ENCODE peak calls at places on chromosome 7, in five cellular contexts. Q is CD8-positive, alpha-beta T cell; O is K562; K is aorta; B is pancreas. L is an unnamed sample. For H3K27me3, the result is how much of the 10 kb centered on the place peaks cover.

GRCh38 chr7:141073173-141073640 is 657 bp upstream of the TMEM178B start:
- ATAC-seq in O (peak), K (peak), Q (no peak), B (peak), L (peak)

GRCh38 chr7:70060298-70061068 is 462.2 kb downstream of the AUTS2 start:
- ATAC-seq in K (no peak), Q (no peak), O (no peak), B (no peak), L (no peak)

GRCh38 chr7:84112771-84113170 is 81.8 kb downstream of the SEMA3A start:
- ATAC-seq in B (peak), Q (no peak), O (no peak), K (peak), L (no peak)

GRCh38 chr7:70569335-70569819 is 562.6 kb upstream of the GALNT17 start:
- ATAC-seq in B (peak), O (peak), Q (no peak), K (no peak), L (no peak)

GRCh38 chr7:44046321-44047061 is 2.0 kb downstream of the DBNL start:
- ATAC-seq in K (peak), B (no peak), O (peak), Q (peak), L (no peak)

GRCh38 chr7:30920584-30921539 is 9.2 kb downstream of the AQP1 start:
- ATAC-seq in O (peak), Q (no peak), B (peak), K (peak), L (peak)

GRCh38 chr7:75624134-75624832 is 114.5 kb downstream of the HIP1 start:
- ATAC-seq in K (peak), O (peak), B (peak), Q (no peak), L (peak)

GRCh38 chr7:5425507-5426225 is 2.0 kb upstream of the TNRC18 start:
- ATAC-seq in B (peak), K (peak), Q (no peak), O (peak), L (peak)

GRCh38 chr7:112201421-112201820 is 4.8 kb downstream of the DOCK4 start:
- ATAC-seq in K (no peak), O (no peak), B (no peak), Q (no peak), L (no peak)

GRCh38 chr7:6579446-6579845 is 2.2 kb downstream of the ZDHHC4 start:
- ATAC-seq in B (no peak), Q (no peak), O (no peak), K (no peak), L (no peak)

GRCh38 chr7:90579181-90579688 is 16.9 kb upstream of the CDK14 start:
- ATAC-seq in O (peak), K (no peak), B (peak), Q (no peak), L (no peak)

GRCh38 chr7:22351329-22351692 is 5.6 kb downstream of the RAPGEF5 start:
- ATAC-seq in B (peak), K (no peak), O (no peak), Q (no peak), L (no peak)

GRCh38 chr7:47195641-47196040 is 386.3 kb downstream of the TNS3 start:
- ATAC-seq in Q (no peak), O (peak), K (no peak), B (no peak), L (no peak)

GRCh38 chr7:157018997-157019591 is 8.6 kb upstream of the MNX1 start:
- ATAC-seq in B (peak), K (no peak), O (no peak), Q (no peak), L (no peak)

GRCh38 chr7:157019718-157020451 is 9.4 kb upstream of the MNX1 start:
- ATAC-seq in O (no peak), B (no peak), Q (no peak), K (no peak), L (no peak)

GRCh38 chr7:157017639-157018327 is 7.3 kb upstream of the MNX1 start:
- ATAC-seq in Q (no peak), O (no peak), B (no peak), K (no peak), L (no peak)

GRCh38 chr7:157017149-157017548 is 6.7 kb upstream of the MNX1 start:
- ATAC-seq in B (no peak), O (no peak), K (no peak), Q (no peak), L (no peak)

GRCh38 chr7:157018328-157018996 is 8.0 kb upstream of the MNX1 start:
- ATAC-seq in B (no peak), Q (no peak), K (no peak), O (no peak), L (no peak)
- H3K27me3 ChIP-seq in B (under half), Q (under half), K (under half), O (half or more), L (half or more)

DNA sequence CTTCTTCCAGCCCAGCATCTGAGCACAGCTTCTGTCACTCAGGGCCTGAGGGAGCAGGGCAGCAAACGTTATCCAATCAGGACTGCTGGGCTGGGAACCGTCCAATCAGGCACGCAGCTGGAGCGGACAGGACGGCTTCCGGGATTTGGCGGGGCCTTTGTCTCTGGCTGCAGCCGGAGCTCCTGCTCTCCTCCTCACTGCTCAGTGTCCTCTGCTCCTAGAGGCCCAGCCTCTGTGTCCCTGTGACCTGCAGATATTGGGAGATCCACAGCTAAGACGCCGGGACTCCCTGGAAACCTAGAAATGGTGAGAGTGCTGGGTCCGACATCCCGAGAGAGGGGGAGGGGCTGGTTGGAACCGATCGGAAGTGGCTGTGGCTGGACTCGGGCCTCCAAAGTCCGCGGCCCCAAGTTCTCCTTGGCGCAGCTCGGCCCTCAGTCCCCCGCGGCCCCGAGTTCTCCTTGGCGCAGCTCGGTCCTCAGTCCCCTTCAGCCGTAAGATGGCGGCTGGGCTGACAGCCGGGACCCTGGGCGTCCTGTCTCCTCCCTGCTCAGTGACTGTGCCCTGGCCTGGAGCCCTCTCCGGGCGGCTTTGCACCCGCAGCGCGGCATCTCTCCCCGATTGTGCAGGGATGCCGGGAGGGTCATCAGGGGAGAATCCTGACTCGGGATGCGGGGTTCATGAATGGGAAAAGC is at the start of gene ZNF107:
- ATAC-seq in Q (peak), O (peak), B (peak), K (peak), L (peak)
- H3K27me3 ChIP-seq in Q (under half), O (under half), B (under half), K (under half), L (under half)

DNA sequence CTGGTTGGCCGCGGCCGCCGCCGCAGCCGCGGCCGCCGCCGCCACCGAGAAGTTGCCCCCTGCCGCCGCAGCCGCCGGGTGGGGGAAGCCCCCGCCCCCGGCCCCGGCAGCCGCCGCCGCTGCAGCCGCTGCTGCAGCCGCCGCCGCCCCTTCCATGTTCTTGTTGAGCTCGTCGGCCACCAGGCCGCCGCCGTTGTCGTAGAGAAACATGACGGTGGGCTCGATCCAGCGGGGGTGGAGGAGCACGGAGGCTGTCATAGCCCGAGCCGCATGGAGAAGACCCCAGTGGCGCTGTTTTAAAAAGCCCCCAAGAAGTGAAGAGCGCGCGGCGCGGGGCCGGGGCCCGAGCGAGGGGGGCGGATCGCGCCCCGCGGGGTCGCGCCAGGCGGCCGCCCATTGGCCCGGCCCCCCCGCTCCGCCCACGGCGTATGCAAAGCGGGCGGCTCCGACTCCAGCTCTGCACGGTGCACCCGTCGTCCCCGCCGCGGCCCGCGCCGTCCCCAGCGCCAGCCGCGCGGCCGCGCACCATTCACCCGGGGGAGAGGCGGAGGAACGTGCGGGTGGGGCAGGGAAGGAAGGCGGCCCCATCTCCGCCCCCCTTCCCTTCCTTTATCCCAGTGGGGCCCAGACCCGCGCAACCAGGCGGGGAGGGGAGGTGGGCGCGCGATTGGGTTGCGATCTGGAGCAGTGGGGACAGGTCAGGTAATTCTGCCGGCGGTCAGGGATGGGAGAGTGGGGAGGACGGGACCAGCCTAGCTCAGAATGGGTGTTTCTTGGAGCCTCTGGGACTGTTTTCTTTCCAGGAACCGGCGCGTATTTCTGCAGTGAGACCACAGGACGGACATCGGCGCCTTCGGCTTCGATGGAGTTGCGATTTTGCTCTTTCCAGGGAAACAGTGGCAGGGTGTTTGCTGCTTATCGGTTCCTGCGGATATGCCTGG is at the start of gene HOXA13:
- ATAC-seq in B (peak), K (no peak), Q (peak), O (peak), L (no peak)
- H3K27me3 ChIP-seq in B (under half), K (under half), Q (half or more), O (under half), L (half or more)

GRCh38 chr7:524800-525199 is 5.2 kb upstream of the PDGFA start:
- ATAC-seq in B (no peak), O (no peak), Q (no peak), K (no peak), L (no peak)
- H3K27me3 ChIP-seq in B (under half), O (under half), Q (under half), K (under half), L (under half)

GRCh38 chr7:100722480-100723212 is 2.4 kb downstream of the EPO start:
- ATAC-seq in B (peak), Q (no peak), O (no peak), K (no peak), L (no peak)
- H3K27me3 ChIP-seq in B (under half), Q (under half), O (under half), K (under half), L (half or more)

GRCh38 chr7:49775065-49775948 is 1.9 kb downstream of the VWC2 start:
- ATAC-seq in B (peak), Q (no peak), K (peak), O (no peak), L (no peak)
- H3K27me3 ChIP-seq in B (under half), Q (under half), K (under half), O (under half), L (half or more)

GRCh38 chr7:51151452-51151851 is 165.2 kb downstream of the COBL start:
- ATAC-seq in O (no peak), B (no peak), K (no peak), Q (no peak), L (no peak)
- H3K27me3 ChIP-seq in O (under half), B (under half), K (under half), Q (under half), L (under half)

GRCh38 chr7:24742764-24743163 is 14.5 kb downstream of the GSDME start:
- ATAC-seq in Q (no peak), O (no peak), K (no peak), B (no peak), L (no peak)

GRCh38 chr7:24743471-24743870 is 13.8 kb downstream of the GSDME start:
- ATAC-seq in O (no peak), B (no peak), Q (no peak), K (no peak), L (no peak)

GRCh38 chr7:24739306-24739705 is 18.0 kb downstream of the GSDME start:
- ATAC-seq in Q (no peak), K (no peak), B (no peak), O (no peak), L (no peak)

GRCh38 chr7:24740821-24741220 is 16.4 kb downstream of the GSDME start:
- ATAC-seq in O (no peak), Q (no peak), K (no peak), B (no peak), L (no peak)

DNA sequence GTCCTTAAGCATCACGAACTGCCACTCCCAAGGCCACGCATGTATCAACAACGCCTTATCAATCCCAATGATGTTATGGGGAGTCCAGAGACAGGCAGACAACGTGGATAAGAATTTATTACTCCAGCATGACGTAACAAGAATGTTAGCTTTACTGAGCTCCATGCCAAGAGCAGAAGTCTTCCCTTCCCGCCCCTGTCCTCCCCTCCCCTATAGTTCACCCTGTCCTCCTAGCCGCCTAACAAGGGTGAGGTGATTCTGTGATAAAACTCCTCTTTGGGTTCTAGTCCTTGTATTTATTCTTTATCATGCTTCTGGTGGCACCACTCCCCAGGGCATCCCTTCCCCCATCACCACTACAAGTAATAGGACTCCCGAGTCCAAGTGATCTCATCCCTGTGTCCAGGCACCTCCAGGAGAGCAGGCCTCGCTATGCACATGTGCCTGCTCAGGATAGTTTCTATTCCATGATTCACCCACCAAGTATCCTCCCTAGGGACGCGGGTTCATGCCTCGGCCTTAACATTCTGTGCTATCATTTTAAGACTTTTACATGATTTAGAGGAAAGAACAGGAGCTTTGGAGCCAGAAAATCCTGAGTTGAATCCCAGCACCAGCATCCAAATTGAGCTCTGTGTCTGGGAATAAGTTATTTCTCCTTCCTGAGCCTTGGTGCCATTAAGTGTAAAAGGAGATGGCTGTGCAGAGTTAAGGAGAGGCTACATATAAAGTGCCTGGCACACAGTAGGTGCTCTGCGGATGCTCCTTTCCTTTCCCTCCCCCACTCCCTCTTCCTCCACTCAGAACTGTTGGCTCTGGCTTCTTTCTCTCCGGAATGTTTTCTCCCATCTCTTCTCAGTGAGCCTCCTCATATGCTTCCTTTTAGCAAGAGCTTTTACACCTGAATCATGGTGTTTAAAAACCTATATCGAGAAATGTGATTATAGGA is 15.3 kb downstream of the GSDME start:
- ATAC-seq in O (no peak), B (peak), Q (no peak), K (peak), L (peak)
- H3K27me3 ChIP-seq in O (under half), B (under half), Q (under half), K (under half), L (under half)

GRCh38 chr7:108001759-108002725 is 919 bp downstream of the LAMB1 start:
- ATAC-seq in B (peak), Q (no peak), O (peak), K (peak), L (peak)
- H3K27me3 ChIP-seq in B (under half), Q (under half), O (under half), K (under half), L (under half)

L was measured in gastroesophageal sphincter.